ENCODE peak calls at places on chromosomes 11 and 22, in six cellular contexts. B is fibroblast of pulmonary artery, U is heart left ventricle, X is ovary, T is fibroblast of the aortic adventitia, J is neural progenitor cell. F is an unnamed sample.

GRCh38 chr11:122678406-122678805 is 22.9 kb downstream of the UBASH3B start:
- DNase-seq in B (no peak), U (no peak), X (no peak), T (no peak), J (no peak), F (no peak)

GRCh38 chr11:19451609-19452008 is 210.9 kb upstream of the E2F8 start:
- DNase-seq in B (no peak), U (no peak), X (no peak), T (no peak), J (no peak), F (no peak)

GRCh38 chr11:122697636-122698167 is 42.2 kb downstream of the UBASH3B start:
- DNase-seq in B (peak), U (no peak), X (no peak), T (peak), J (no peak), F (peak)

GRCh38 chr22:21034989-21035388 is 2.6 kb upstream of the SLC7A4 start:
- DNase-seq in B (no peak), U (no peak), X (no peak), T (no peak), J (no peak), F (no peak)

GRCh38 chr11:75667831-75668507 is 869 bp downstream of the MAP6 start:
- DNase-seq in B (peak), U (peak), X (peak), T (peak), J (peak), F (peak)

GRCh38 chr11:10592331-10592730 is 23.9 kb upstream of the LYVE1 start:
- DNase-seq in B (peak), U (no peak), X (no peak), T (peak), J (no peak), F (peak)

GRCh38 chr22:37262346-37262745 is 18.3 kb upstream of the RAC2 start:
- DNase-seq in B (no peak), U (no peak), X (no peak), T (no peak), J (no peak), F (no peak)

GRCh38 chr11:119474682-119475596 is 52.0 kb upstream of the THY1 start:
- DNase-seq in B (peak), U (peak), X (peak), T (peak), J (peak), F (peak)

GRCh38 chr11:19160839-19161238 is 40.9 kb downstream of the CSRP3 start:
- DNase-seq in B (peak), U (no peak), X (no peak), T (peak), J (no peak), F (no peak)

GRCh38 chr22:38397189-38398097 is 57.6 kb downstream of the KCNJ4 start:
- DNase-seq in B (peak), U (peak), X (peak), T (peak), J (peak), F (peak)

GRCh38 chr11:74533421-74533820 is 39.9 kb upstream of the LIPT2 start:
- DNase-seq in B (no peak), U (no peak), X (no peak), T (no peak), J (no peak), F (no peak)

DNA sequence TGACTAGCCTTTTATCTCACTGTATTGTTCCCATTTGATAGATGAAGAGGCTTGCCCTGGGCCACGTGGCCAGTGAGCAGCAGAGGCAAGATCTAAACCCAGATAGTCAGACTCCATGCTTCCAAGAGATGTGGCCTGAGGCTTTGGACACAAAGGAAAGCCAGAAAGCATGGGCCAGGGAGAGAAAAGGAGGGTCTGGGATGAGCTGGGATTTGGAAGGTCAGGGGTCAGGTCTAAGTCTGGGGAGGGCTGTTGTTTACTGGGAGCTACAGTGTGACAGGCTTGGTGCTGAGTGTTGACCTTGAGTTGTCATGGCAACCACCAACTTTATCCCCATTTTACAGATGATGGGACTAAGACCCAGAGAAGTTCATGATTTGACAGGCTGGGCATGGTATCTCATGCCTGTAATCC is 2.1 kb downstream of the SLC35E4 start:
- DNase-seq in B (no peak), U (no peak), X (no peak), T (peak), J (no peak), F (peak)
- H3K4me3 ChIP-seq in B (peak), U (no peak), X (no peak), T (peak), J (no peak), F (peak)

DNA sequence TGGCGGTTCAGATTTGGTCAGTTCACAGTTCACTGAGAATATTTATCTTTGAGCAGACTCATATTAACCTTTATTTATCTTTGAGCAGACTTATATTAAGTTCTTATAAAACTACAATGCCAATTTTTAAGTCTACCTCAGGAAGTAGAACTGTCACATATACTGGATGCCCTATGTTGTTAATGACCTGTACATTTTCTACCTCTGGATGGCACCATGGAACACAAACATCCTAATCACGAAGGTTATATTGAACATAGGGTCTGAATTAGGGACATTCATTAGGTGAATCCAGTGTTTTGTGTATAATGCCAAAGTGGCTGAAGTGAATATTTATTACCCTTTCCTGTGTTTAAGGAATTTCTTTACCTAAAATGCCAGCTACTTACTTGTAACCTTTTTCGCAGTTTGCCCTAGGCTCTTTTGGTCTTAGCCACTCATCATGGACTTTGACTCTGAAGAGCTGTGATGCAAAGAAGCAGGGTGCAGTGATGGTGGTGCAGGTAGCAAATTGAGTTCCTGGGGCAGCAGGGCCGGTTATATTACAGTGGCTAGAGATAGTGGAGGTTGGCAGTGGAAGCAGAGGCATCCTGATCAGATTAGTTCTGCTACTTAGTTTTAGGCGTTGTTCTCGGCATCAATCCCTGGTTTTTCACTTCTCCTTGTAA is 71.8 kb downstream of the STIM1 start:
- DNase-seq in B (no peak), U (no peak), X (no peak), T (no peak), J (no peak), F (no peak)
- TF ChIP-seq CTCF in B (no peak), U (no peak), X (no peak), T (no peak), J (no peak), F (no peak)

DNA sequence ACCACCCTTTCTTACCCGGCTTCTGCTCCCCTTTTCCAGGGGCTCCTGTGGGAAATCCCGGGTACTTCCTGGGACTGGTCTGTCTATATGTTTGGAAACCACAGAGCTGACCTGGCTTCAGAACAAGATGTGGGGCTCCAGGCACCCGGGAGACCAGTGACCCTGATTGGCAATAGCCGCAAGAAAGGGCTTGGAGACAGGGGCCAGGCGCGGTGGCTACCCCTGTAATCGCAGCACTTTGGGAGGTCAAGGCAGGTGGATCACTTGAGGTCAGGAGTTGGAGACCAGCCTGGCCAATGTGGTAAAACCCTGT is 3.2 kb upstream of the NEAT1 start:
- DNase-seq in B (no peak), U (no peak), X (peak), T (no peak), J (no peak), F (no peak)
- H3K4me3 ChIP-seq in B (peak), U (peak), X (peak), T (peak), J (no peak), F (peak)

GRCh38 chr22:50233223-50233622 is 11.6 kb downstream of the TUBGCP6 start:
- DNase-seq in B (no peak), U (no peak), X (no peak), T (no peak), J (no peak), F (no peak)

GRCh38 chr22:50232481-50233151 is 12.2 kb downstream of the TUBGCP6 start:
- DNase-seq in B (no peak), U (no peak), X (no peak), T (no peak), J (no peak), F (no peak)

GRCh38 chr22:50238755-50239154 is 6.1 kb downstream of the TUBGCP6 start:
- DNase-seq in B (no peak), U (no peak), X (no peak), T (no peak), J (no peak), F (no peak)

GRCh38 chr22:50242406-50242949 is 2.3 kb downstream of the TUBGCP6 start:
- DNase-seq in B (no peak), U (no peak), X (no peak), T (peak), J (no peak), F (peak)

GRCh38 chr22:50236731-50237409 is 8.0 kb downstream of the TUBGCP6 start:
- DNase-seq in B (peak), U (no peak), X (no peak), T (peak), J (peak), F (peak)
- TF ChIP-seq CTCF in B (peak), U (no peak), X (no peak), T (peak), J (peak), F (peak)

DNA sequence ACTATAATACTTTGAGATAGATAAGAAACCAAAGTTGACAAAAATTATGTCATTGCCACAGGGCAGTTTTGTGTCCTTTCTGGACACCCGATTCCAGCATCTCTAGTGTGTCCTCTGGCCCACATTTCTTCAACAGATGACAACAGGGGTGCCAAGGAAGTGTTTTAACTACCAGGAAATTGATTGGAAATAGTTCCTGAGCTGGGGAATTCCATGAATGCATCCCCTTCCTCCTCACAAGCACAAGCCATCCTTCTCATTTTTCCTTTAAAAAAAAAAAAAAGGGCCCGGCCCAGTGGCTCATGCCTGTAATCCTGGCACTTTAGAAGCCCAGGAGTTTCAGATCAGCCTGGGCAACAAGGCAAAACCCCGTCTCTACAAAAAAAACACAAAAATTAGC is 690 bp upstream of the B3GAT3 start:
- DNase-seq in B (no peak), U (no peak), X (no peak), T (no peak), J (peak), F (no peak)
- H3K4me3 ChIP-seq in B (peak), U (no peak), X (peak), T (no peak), J (peak), F (no peak)

DNA sequence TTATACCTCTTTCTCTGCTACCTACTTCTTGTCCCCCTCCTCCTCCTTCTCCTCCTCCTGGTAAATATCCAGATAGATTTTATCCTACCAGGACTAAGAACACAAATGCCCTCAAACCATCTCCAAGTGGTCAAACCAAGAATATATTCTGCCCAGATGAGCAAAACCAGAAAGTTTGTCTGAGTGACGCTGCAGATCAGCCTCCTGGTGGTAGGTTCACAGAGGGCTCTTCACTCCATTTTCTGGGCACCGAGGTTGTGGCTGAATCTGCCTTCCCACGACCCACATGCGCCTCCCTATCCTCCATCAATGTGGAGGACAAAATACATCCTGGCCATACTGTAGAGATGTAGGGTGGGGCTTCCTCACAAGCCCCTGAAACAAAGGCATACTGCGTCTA is 543.6 kb downstream of the MN1 start:
- DNase-seq in B (no peak), U (no peak), X (no peak), T (no peak), J (no peak), F (no peak)
- TF ChIP-seq CTCF in B (no peak), U (no peak), X (no peak), T (peak), J (no peak), F (no peak)

DNA sequence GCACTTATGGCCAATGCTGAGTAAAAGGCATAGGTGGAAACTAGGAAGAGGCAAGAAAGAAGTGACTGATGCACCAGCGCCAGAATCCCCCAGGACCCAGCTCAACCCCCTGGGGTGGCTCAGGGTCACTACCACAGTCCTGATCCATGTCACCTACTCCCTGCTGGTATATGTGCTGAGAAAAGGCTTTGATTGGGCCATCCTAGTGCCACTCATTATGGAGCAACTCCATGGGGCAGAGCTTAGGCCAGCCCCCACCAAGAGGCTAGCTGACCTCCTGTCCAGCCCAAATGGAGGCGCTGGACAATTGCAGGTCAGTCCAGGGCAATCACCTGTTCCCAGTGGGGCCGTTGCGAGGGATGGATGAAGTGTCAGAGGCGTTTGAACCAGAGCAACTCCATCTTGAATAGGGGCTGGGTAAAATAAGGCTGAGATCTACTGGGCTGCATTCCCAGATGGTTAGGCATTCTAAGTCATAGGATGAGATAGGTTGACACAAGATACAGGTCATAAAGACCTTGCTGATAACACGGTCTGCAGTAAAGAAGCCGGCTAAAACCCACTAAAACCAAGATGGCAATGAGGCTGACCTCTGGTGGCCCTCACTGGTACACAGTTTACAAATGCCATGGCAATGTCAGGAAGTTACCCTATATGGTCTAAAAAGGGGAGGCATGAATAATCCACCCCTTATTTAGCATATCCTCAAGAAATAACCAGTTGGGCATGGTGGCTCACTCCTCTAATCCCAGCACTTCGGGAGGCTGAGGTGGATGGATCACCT is 20.6 kb upstream of the DAGLA start:
- DNase-seq in B (peak), U (no peak), X (no peak), T (no peak), J (no peak), F (peak)
- H3K4me3 ChIP-seq in B (no peak), U (no peak), X (no peak), T (no peak), J (no peak), F (no peak)

DNA sequence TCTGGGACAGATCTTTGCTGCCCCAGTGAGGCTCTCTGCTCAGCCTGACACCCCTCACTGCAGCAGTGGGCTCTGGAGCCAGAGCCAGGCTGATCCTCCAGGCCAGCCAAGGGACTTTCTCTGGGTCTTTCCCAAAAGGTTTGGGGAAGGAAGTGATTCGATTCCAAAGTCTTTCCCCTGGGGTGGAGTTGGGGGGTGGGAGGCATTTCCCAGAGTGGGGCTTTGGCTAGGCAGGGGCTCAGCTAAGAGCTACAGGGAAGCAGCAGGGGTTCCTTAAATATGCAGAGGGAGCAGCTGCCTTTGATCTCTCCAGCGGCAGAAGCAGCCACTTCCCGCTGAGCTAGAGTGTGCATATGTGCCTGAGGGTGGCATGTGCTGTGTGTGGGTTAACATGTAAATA is 192.9 kb downstream of the INSC start:
- DNase-seq in B (no peak), U (no peak), X (no peak), T (no peak), J (peak), F (no peak)
- TF ChIP-seq CTCF in B (no peak), U (no peak), X (no peak), T (no peak), J (no peak), F (no peak)